ENCODE peak calls at places on chromosomes 7 and 10, in ten cellular contexts. K, Y, J, M, V, L, P, W, R and Q are unnamed samples.

GRCh38 chr10:18404530-18404929 is 246.9 kb downstream of the NSUN6 start:
- DNase-seq in J (no peak), M (no peak), K (no peak), W (no peak), L (no peak), Y (no peak), R (no peak), V (no peak), P (no peak), Q (no peak)

GRCh38 chr10:35765039-35765662 is 123.1 kb upstream of the FZD8 start:
- DNase-seq in V (no peak), J (peak), Y (no peak), M (peak), K (no peak), P (peak), R (no peak), L (no peak), W (no peak), Q (no peak)

GRCh38 chr10:11616021-11616420 is 4.6 kb upstream of the USP6NL start:
- DNase-seq in K (no peak), R (no peak), V (no peak), L (no peak), J (no peak), W (no peak), P (peak), Y (no peak), M (no peak), Q (no peak)

GRCh38 chr10:5632430-5632829 is 34.0 kb downstream of the ASB13 start:
- DNase-seq in J (no peak), W (no peak), P (peak), Y (no peak), R (no peak), M (no peak), K (no peak), V (no peak), L (no peak), Q (no peak)

GRCh38 chr10:13102002-13102794 is 2.2 kb downstream of the OPTN start:
- DNase-seq in P (peak), L (no peak), K (no peak), Y (no peak), M (no peak), V (no peak), W (no peak), J (no peak), R (no peak), Q (no peak)

GRCh38 chr10:124138195-124138882 is 44.9 kb upstream of the CHST15 start:
- DNase-seq in V (no peak), Y (no peak), L (no peak), M (no peak), W (no peak), R (peak), P (peak), K (no peak), J (no peak), Q (no peak)

GRCh38 chr10:6778992-6779701 is 199.1 kb upstream of the PRKCQ start:
- DNase-seq in V (no peak), Y (no peak), J (no peak), K (no peak), W (peak), M (no peak), R (peak), P (peak), L (no peak), Q (no peak)

GRCh38 chr7:43528581-43529354 is 54.1 kb upstream of the STK17A start:
- DNase-seq in M (no peak), K (no peak), J (no peak), R (no peak), W (no peak), V (no peak), L (no peak), P (no peak), Y (no peak), Q (no peak)

GRCh38 chr7:29807179-29807841 is 1.0 kb downstream of the WIPF3 start:
- DNase-seq in P (peak), K (no peak), M (peak), V (no peak), J (peak), L (peak), W (no peak), Y (no peak), R (peak), Q (no peak)

GRCh38 chr10:26221571-26221970 is 5.0 kb downstream of the GAD2 start:
- DNase-seq in V (no peak), P (no peak), M (peak), J (peak), W (no peak), Y (no peak), L (no peak), K (no peak), R (no peak), Q (no peak)

GRCh38 chr10:49527061-49527460 is 11.9 kb downstream of the ERCC6 start:
- DNase-seq in R (no peak), L (no peak), K (no peak), M (no peak), W (no peak), J (no peak), Y (no peak), P (peak), V (no peak), Q (no peak)

GRCh38 chr10:114631090-114631677 is 26.9 kb downstream of the ABLIM1 start:
- DNase-seq in K (no peak), W (no peak), R (no peak), M (no peak), P (no peak), J (peak), V (no peak), Y (no peak), L (no peak), Q (no peak)

GRCh38 chr10:29319205-29319781 is 30.4 kb downstream of the LYZL1 start:
- DNase-seq in P (no peak), W (no peak), L (no peak), M (no peak), V (no peak), J (no peak), K (no peak), Y (no peak), R (no peak), Q (no peak)

GRCh38 chr7:16753102-16753931 is at the start of gene TSPAN13:
- DNase-seq in M (peak), P (peak), Y (no peak), J (peak), L (peak), R (peak), W (no peak), V (peak), K (peak), Q (peak)

GRCh38 chr10:118409295-118409694 is 67.2 kb upstream of the FAM204A start:
- DNase-seq in R (no peak), L (no peak), P (no peak), Y (no peak), M (no peak), W (no peak), V (no peak), K (no peak), J (no peak), Q (no peak)

GRCh38 chr7:20642171-20642570 is 26.7 kb downstream of the ABCB5 start:
- DNase-seq in L (no peak), R (no peak), M (no peak), K (no peak), W (peak), Y (no peak), P (peak), J (no peak), V (no peak), Q (no peak)

GRCh38 chr7:158278745-158279320 is 308.8 kb downstream of the PTPRN2 start:
- DNase-seq in L (no peak), Y (no peak), V (no peak), W (no peak), R (no peak), K (no peak), J (no peak), P (no peak), M (no peak), Q (no peak)

GRCh38 chr10:117545141-117546019 is 2.8 kb downstream of the EMX2 start:
- DNase-seq in M (peak), K (no peak), R (no peak), J (peak), L (no peak), P (peak), V (no peak), W (no peak), Y (no peak), Q (peak)

GRCh38 chr7:45661302-45661995 is 87.3 kb downstream of the ADCY1 start:
- DNase-seq in K (no peak), M (no peak), L (no peak), P (no peak), W (no peak), Y (no peak), V (peak), J (no peak), R (no peak), Q (no peak)

GRCh38 chr10:13712799-13713581 is 126.2 kb downstream of the PRPF18 start:
- DNase-seq in P (peak), M (no peak), J (no peak), K (no peak), Y (no peak), V (no peak), W (peak), R (no peak), L (no peak), Q (peak)

GRCh38 chr7:6435486-6436384 is 12.0 kb downstream of the DAGLB start:
- DNase-seq in R (peak), M (peak), J (peak), V (peak), W (peak), K (peak), P (peak), L (peak), Y (peak), Q (peak)

GRCh38 chr10:51892313-51892712 is 192.9 kb upstream of the CSTF2T start:
- DNase-seq in W (no peak), M (no peak), V (no peak), K (no peak), J (no peak), L (no peak), Y (no peak), R (no peak), P (no peak), Q (no peak)

GRCh38 chr7:49580000-49580399 is 193.4 kb upstream of the VWC2 start:
- DNase-seq in Y (no peak), W (no peak), M (peak), P (no peak), L (peak), R (no peak), K (no peak), V (no peak), J (peak), Q (no peak)

GRCh38 chr7:142323706-142324105 is 65.8 kb upstream of the PRSS58 start:
- DNase-seq in J (peak), V (peak), W (no peak), R (peak), P (peak), M (peak), K (peak), Y (no peak), L (peak), Q (peak)

GRCh38 chr7:63900394-63901203 is 98.0 kb upstream of the ZNF722 start:
- DNase-seq in L (no peak), R (peak), K (peak), P (peak), Y (peak), V (peak), M (no peak), W (peak), J (no peak), Q (peak)

GRCh38 chr10:33178026-33178755 is 156.3 kb downstream of the NRP1 start:
- DNase-seq in R (no peak), M (no peak), L (no peak), P (peak), V (no peak), W (no peak), Y (no peak), K (no peak), J (no peak), Q (no peak)

GRCh38 chr10:4983615-4984216 is 19.9 kb downstream of the AKR1C2 start:
- DNase-seq in L (no peak), Y (no peak), M (no peak), R (no peak), J (no peak), W (no peak), P (no peak), K (no peak), V (no peak), Q (no peak)

GRCh38 chr10:521844-522243 is 167.6 kb downstream of the DIP2C start:
- DNase-seq in V (no peak), M (no peak), W (no peak), P (no peak), L (no peak), R (peak), K (no peak), Y (no peak), J (peak), Q (no peak)

GRCh38 chr7:148993193-148993592 is 35.1 kb downstream of the PDIA4 start:
- DNase-seq in Y (no peak), P (no peak), J (no peak), K (no peak), R (no peak), W (no peak), M (no peak), V (no peak), L (no peak), Q (no peak)

GRCh38 chr7:2480071-2480410 is 3.8 kb upstream of the GRIFIN start:
- DNase-seq in V (no peak), J (peak), W (no peak), L (no peak), P (no peak), K (no peak), R (no peak), M (no peak), Y (no peak), Q (no peak)

GRCh38 chr10:106268000-106268399 is 896.5 kb downstream of the SORCS1 start:
- DNase-seq in Y (no peak), M (no peak), P (no peak), L (no peak), J (no peak), W (no peak), V (no peak), R (no peak), K (no peak), Q (no peak)

GRCh38 chr7:77416621-77417371 is 647 bp upstream of the GSAP start:
- DNase-seq in V (no peak), J (no peak), K (no peak), R (no peak), P (no peak), Y (no peak), W (no peak), M (no peak), L (no peak), Q (no peak)

GRCh38 chr7:510782-511281 is 8.8 kb downstream of the PDGFA start:
- DNase-seq in K (no peak), W (no peak), M (no peak), P (no peak), J (no peak), V (no peak), L (no peak), Y (no peak), R (no peak), Q (no peak)

GRCh38 chr10:100004805-100005510 is 4.8 kb downstream of the DNMBP start:
- DNase-seq in J (no peak), Y (no peak), P (peak), R (no peak), M (no peak), K (no peak), L (no peak), W (no peak), V (no peak), Q (no peak)

GRCh38 chr10:14009315-14010082 is 321.2 kb downstream of the FRMD4A start:
- DNase-seq in V (peak), R (no peak), P (peak), Y (peak), W (peak), M (no peak), J (no peak), K (no peak), L (no peak), Q (peak)

GRCh38 chr10:112732277-112732891 is 217.7 kb upstream of the TCF7L2 start:
- DNase-seq in K (no peak), W (peak), J (no peak), P (peak), Y (no peak), M (no peak), L (no peak), R (no peak), V (no peak), Q (no peak)

GRCh38 chr7:27121656-27122055 is 8.9 kb downstream of the HOXA4 start:
- DNase-seq in P (no peak), L (no peak), K (no peak), J (no peak), Y (no peak), W (no peak), M (no peak), R (no peak), V (no peak), Q (no peak)